ENCODE peak calls at places on chromosomes 11 and 22, in six cellular contexts. One of them, this sample, is unnamed. For H3K79me1, the result is how much of the 10 kb centered on the place peaks cover.

GRCh38 chr11:128190312-128190711 is 397.0 kb downstream of the ETS1 start:
- DNase-seq in H9: no peak
- DNase-seq in neuronal stem cell: no peak
- DNase-seq in mesenchymal stem cell: no peak
- DNase-seq in H1: no peak
- DNase-seq in IMR-90: no peak
- DNase-seq in this sample: no peak

GRCh38 chr22:44526431-44527115 is 28.5 kb upstream of the RTL6 start:
- DNase-seq in neuronal stem cell: no peak
- DNase-seq in H9: no peak
- DNase-seq in IMR-90: no peak
- DNase-seq in H1: no peak
- DNase-seq in mesenchymal stem cell: peak
- DNase-seq in this sample: no peak

GRCh38 chr22:23404689-23405365 is 175.3 kb downstream of the IGLL1 start:
- DNase-seq in H9: peak
- DNase-seq in IMR-90: peak
- DNase-seq in H1: no peak
- DNase-seq in mesenchymal stem cell: peak
- DNase-seq in neuronal stem cell: peak
- DNase-seq in this sample: peak

GRCh38 chr11:42996742-42997307 is 315.0 kb upstream of the API5 start:
- DNase-seq in mesenchymal stem cell: no peak
- DNase-seq in H9: no peak
- DNase-seq in IMR-90: no peak
- DNase-seq in neuronal stem cell: no peak
- DNase-seq in H1: no peak
- DNase-seq in this sample: no peak

GRCh38 chr11:122690292-122690691 is 34.8 kb downstream of the UBASH3B start:
- DNase-seq in mesenchymal stem cell: no peak
- DNase-seq in H9: no peak
- DNase-seq in neuronal stem cell: no peak
- DNase-seq in IMR-90: no peak
- DNase-seq in H1: no peak
- DNase-seq in this sample: no peak

GRCh38 chr11:65524747-65525658 is at the start of gene SCYL1:
- DNase-seq in H9: peak
- DNase-seq in mesenchymal stem cell: peak
- DNase-seq in H1: no peak
- DNase-seq in IMR-90: peak
- DNase-seq in neuronal stem cell: peak
- DNase-seq in this sample: peak

GRCh38 chr11:28619870-28620540 is 511.8 kb downstream of the METTL15 start:
- DNase-seq in IMR-90: peak
- DNase-seq in H9: no peak
- DNase-seq in neuronal stem cell: no peak
- DNase-seq in H1: no peak
- DNase-seq in mesenchymal stem cell: peak
- DNase-seq in this sample: peak

GRCh38 chr11:116037851-116038250 is 533.6 kb upstream of the CADM1 start:
- DNase-seq in mesenchymal stem cell: no peak
- DNase-seq in neuronal stem cell: no peak
- DNase-seq in H1: no peak
- DNase-seq in IMR-90: no peak
- DNase-seq in H9: no peak
- DNase-seq in this sample: no peak

GRCh38 chr11:44030276-44030932 is 17.4 kb upstream of the ACCSL start:
- DNase-seq in IMR-90: peak
- DNase-seq in H9: peak
- DNase-seq in neuronal stem cell: peak
- DNase-seq in H1: no peak
- DNase-seq in mesenchymal stem cell: peak
- DNase-seq in this sample: peak

GRCh38 chr11:8374716-8375115 is 111.0 kb upstream of the LMO1 start:
- DNase-seq in IMR-90: no peak
- DNase-seq in mesenchymal stem cell: no peak
- DNase-seq in H1: no peak
- DNase-seq in H9: no peak
- DNase-seq in neuronal stem cell: no peak
- DNase-seq in this sample: no peak

GRCh38 chr11:121671276-121672168 is 218.8 kb upstream of the SORL1-AS1 start:
- DNase-seq in H9: no peak
- DNase-seq in neuronal stem cell: no peak
- DNase-seq in IMR-90: peak
- DNase-seq in H1: no peak
- DNase-seq in mesenchymal stem cell: no peak
- DNase-seq in this sample: no peak

GRCh38 chr22:31250740-31251330 is 38.7 kb downstream of the LIMK2 start:
- DNase-seq in mesenchymal stem cell: peak
- DNase-seq in H1: no peak
- DNase-seq in neuronal stem cell: no peak
- DNase-seq in H9: no peak
- DNase-seq in IMR-90: no peak
- DNase-seq in this sample: no peak

GRCh38 chr22:47129902-47130301 is 367.5 kb downstream of the TBC1D22A start:
- DNase-seq in neuronal stem cell: no peak
- DNase-seq in IMR-90: no peak
- DNase-seq in mesenchymal stem cell: no peak
- DNase-seq in H9: no peak
- DNase-seq in H1: no peak
- DNase-seq in this sample: no peak

GRCh38 chr11:122007611-122008071 is 108.4 kb downstream of the BLID start:
- DNase-seq in neuronal stem cell: no peak
- DNase-seq in mesenchymal stem cell: no peak
- DNase-seq in IMR-90: peak
- DNase-seq in H9: no peak
- DNase-seq in H1: no peak
- DNase-seq in this sample: no peak

GRCh38 chr11:121844016-121844415 is 272.0 kb downstream of the BLID start:
- DNase-seq in IMR-90: no peak
- DNase-seq in H1: no peak
- DNase-seq in neuronal stem cell: no peak
- DNase-seq in H9: no peak
- DNase-seq in mesenchymal stem cell: no peak
- DNase-seq in this sample: peak

GRCh38 chr22:32839776-32840571 is 38.5 kb downstream of the TIMP3 start:
- DNase-seq in H9: no peak
- DNase-seq in H1: no peak
- DNase-seq in IMR-90: peak
- DNase-seq in mesenchymal stem cell: peak
- DNase-seq in neuronal stem cell: no peak
- DNase-seq in this sample: no peak

GRCh38 chr22:48853627-48854240 is 973.9 kb downstream of the BRD1 start:
- DNase-seq in mesenchymal stem cell: no peak
- DNase-seq in H9: no peak
- DNase-seq in H1: no peak
- DNase-seq in neuronal stem cell: no peak
- DNase-seq in IMR-90: no peak
- DNase-seq in this sample: no peak

GRCh38 chr11:123527526-123527925 is 97.5 kb downstream of the GRAMD1B start:
- DNase-seq in mesenchymal stem cell: no peak
- DNase-seq in H1: no peak
- DNase-seq in IMR-90: no peak
- DNase-seq in neuronal stem cell: no peak
- DNase-seq in H9: no peak
- DNase-seq in this sample: no peak

GRCh38 chr11:19642759-19643158 is 69.9 kb upstream of the NAV2 start:
- DNase-seq in neuronal stem cell: no peak
- DNase-seq in H1: no peak
- DNase-seq in IMR-90: no peak
- DNase-seq in mesenchymal stem cell: no peak
- DNase-seq in H9: no peak
- DNase-seq in this sample: no peak
- H3K79me1 ChIP-seq in neuronal stem cell: under half
- H3K79me1 ChIP-seq in H1: under half
- H3K79me1 ChIP-seq in IMR-90: under half
- H3K79me1 ChIP-seq in mesenchymal stem cell: under half
- H3K79me1 ChIP-seq in H9: under half
- H3K79me1 ChIP-seq in this sample: under half

GRCh38 chr11:96242191-96242845 is 100.7 kb downstream of the MAML2 start:
- DNase-seq in neuronal stem cell: no peak
- DNase-seq in IMR-90: no peak
- DNase-seq in H9: no peak
- DNase-seq in mesenchymal stem cell: peak
- DNase-seq in H1: no peak
- DNase-seq in this sample: no peak
- H2BK15ac ChIP-seq in neuronal stem cell: no peak
- H2BK15ac ChIP-seq in IMR-90: peak
- H2BK15ac ChIP-seq in H9: no peak
- H2BK15ac ChIP-seq in mesenchymal stem cell: no peak
- H2BK15ac ChIP-seq in H1: no peak
- H2BK15ac ChIP-seq in this sample: peak

DNA sequence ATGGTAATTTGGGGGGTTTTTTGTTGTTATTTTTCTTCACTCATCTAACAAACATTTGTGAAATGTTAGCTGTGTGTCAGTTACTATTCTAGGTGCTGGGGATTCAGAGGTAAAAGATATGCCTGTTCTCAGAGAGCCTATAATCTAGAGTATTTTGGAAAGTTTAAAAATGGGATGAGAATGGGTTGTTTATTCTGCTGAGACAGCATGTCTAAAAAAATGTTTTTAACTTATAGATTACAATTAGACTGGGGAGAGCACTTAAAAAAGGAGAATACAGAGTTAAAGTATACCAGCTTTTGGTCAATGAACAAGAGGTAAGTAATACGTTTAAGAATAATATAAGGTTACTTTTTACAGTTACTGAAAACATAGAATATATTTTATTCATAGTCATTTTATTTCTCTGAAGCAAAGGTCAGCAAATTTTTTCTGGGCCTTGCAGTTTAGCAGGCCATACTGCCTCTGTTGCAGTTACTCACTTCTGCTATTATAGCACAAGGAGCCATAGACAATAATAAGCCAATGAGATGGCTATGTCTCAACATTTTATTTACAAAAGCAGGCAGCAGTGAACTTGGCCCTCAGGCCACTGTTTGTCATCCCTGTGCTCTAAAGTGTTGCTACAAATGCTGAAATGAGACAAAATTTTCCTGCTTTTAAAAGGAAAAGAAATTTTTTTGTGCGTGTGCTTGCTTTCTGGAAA is 60.0 kb downstream of the DKK3 start:
- DNase-seq in H1: no peak
- DNase-seq in neuronal stem cell: no peak
- DNase-seq in IMR-90: no peak
- DNase-seq in H9: no peak
- DNase-seq in mesenchymal stem cell: peak
- DNase-seq in this sample: no peak
- H3K79me1 ChIP-seq in H1: under half
- H3K79me1 ChIP-seq in neuronal stem cell: under half
- H3K79me1 ChIP-seq in IMR-90: under half
- H3K79me1 ChIP-seq in H9: under half
- H3K79me1 ChIP-seq in mesenchymal stem cell: under half
- H3K79me1 ChIP-seq in this sample: under half

DNA sequence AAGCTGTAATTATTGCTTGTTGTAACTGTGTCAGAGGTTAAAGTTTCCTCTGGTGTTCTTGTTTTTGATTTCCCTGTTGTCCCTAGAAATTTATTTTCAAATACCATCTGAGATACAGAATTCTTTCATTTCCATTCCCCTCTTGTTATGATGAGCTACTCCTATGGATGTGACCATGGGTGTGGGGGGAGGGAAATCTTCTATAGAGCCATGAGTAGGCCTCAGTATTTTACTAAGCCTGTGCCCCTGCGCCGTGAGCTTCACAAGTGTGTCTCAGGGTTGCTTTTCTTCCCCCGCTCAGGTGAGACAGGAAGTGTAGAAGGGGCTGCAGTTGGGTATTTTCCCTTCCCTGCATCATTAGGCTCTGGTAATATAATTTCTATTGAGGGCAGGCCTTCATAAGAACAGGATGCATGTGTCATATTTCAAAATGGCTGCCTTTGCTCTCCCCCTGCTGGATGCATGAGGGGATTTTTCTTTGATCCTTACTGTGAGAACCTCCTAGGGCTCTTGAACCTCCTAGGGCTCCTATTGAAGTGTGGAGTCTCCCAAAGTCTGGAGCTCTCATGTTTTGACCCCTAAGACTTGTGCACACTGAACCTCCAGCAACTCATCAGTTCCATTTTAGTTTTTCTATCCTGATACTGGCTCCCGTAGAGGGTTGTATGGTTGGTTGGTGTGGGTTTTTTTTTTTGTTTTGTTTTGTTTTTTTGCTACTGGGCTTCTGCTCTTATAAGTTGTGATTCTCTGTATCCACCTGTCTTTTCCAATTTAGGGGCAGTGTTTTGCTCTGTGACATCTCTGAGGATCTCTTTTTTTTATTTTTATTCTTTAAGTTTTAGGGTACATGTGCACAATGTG is 658.2 kb downstream of the NTM start:
- DNase-seq in mesenchymal stem cell: peak
- DNase-seq in H1: no peak
- DNase-seq in IMR-90: peak
- DNase-seq in H9: peak
- DNase-seq in neuronal stem cell: peak
- DNase-seq in this sample: peak
- H2BK15ac ChIP-seq in mesenchymal stem cell: no peak
- H2BK15ac ChIP-seq in H1: no peak
- H2BK15ac ChIP-seq in IMR-90: no peak
- H2BK15ac ChIP-seq in H9: no peak
- H2BK15ac ChIP-seq in neuronal stem cell: no peak
- H2BK15ac ChIP-seq in this sample: no peak

GRCh38 chr22:19889951-19890350 is 35.3 kb upstream of the GNB1L start:
- DNase-seq in neuronal stem cell: no peak
- DNase-seq in mesenchymal stem cell: no peak
- DNase-seq in IMR-90: no peak
- DNase-seq in H9: no peak
- DNase-seq in H1: no peak
- DNase-seq in this sample: no peak
- H3K79me1 ChIP-seq in neuronal stem cell: under half
- H3K79me1 ChIP-seq in mesenchymal stem cell: under half
- H3K79me1 ChIP-seq in IMR-90: under half
- H3K79me1 ChIP-seq in H9: under half
- H3K79me1 ChIP-seq in H1: under half
- H3K79me1 ChIP-seq in this sample: under half

DNA sequence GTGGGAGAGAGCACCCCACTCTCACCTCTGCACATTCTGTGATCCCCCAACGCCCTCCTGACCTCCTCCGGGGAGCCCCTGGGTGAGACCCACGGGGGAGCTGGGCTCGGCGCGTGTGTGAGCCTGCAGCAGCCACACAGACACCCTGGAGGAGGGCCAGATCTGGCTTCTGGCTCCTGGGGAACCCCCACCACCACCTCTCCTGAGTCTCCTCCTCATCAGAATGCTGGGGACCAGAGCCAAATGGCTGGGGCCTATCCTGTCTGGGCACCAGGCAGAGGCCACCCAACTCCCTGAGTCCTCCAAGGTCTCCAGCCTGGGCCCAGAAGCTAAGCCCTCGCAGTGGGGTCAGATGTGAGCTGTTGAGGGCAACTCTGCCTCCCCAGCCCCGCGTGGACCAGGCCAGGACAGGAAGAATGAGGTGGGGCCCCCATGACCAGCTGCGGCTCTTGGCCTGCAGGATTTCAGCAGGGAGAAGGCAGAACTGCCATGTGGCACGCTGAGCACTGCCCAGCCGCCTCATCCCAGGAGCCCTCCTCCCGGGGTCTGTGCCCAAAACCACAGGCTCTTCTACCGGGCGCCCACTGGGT is 5.5 kb upstream of the PIM3 start:
- DNase-seq in IMR-90: no peak
- DNase-seq in neuronal stem cell: no peak
- DNase-seq in H9: no peak
- DNase-seq in H1: no peak
- DNase-seq in mesenchymal stem cell: no peak
- DNase-seq in this sample: no peak
- H2BK15ac ChIP-seq in IMR-90: peak
- H2BK15ac ChIP-seq in neuronal stem cell: peak
- H2BK15ac ChIP-seq in H9: no peak
- H2BK15ac ChIP-seq in H1: no peak
- H2BK15ac ChIP-seq in mesenchymal stem cell: no peak
- H2BK15ac ChIP-seq in this sample: no peak